ENCODE peak calls at places on chromosomes 2 and 18, in six cellular contexts. One of them, this sample, is unnamed.
A peak's percentile ranks its signal among the peaks of the same experiment; 100 is the strongest.

GRCh38 chr18:20971886-20972267 is 139.7 kb downstream of the ROCK1 start:
- DNase-seq in neural progenitor cell: peak; percentile 6
- DNase-seq in RWPE1: peak; percentile 27
- DNase-seq in fibroblast of the aortic adventitia: peak; percentile 37
- DNase-seq in neural crest cell: no peak
- DNase-seq in AG04449: no peak
- DNase-seq in this sample: peak; percentile 35

GRCh38 chr2:136718273-136718672 is 47.1 kb upstream of the THSD7B start:
- DNase-seq in neural progenitor cell: no peak
- DNase-seq in RWPE1: no peak
- DNase-seq in fibroblast of the aortic adventitia: no peak
- DNase-seq in neural crest cell: no peak
- DNase-seq in AG04449: no peak
- DNase-seq in this sample: no peak

GRCh38 chr2:43430489-43430888 is 165.3 kb downstream of the THADA start:
- DNase-seq in neural progenitor cell: no peak
- DNase-seq in RWPE1: no peak
- DNase-seq in fibroblast of the aortic adventitia: peak; percentile 37
- DNase-seq in neural crest cell: no peak
- DNase-seq in AG04449: no peak
- DNase-seq in this sample: no peak

GRCh38 chr2:112812318-112813042 is 24.1 kb downstream of the IL1B start:
- DNase-seq in neural progenitor cell: no peak
- DNase-seq in RWPE1: peak; percentile 69
- DNase-seq in fibroblast of the aortic adventitia: peak; percentile 62
- DNase-seq in neural crest cell: no peak
- DNase-seq in AG04449: no peak
- DNase-seq in this sample: peak; percentile 77

GRCh38 chr2:96839288-96839874 is 4.4 kb downstream of the ANKRD23 start:
- DNase-seq in neural progenitor cell: no peak
- DNase-seq in RWPE1: no peak
- DNase-seq in fibroblast of the aortic adventitia: no peak
- DNase-seq in neural crest cell: no peak
- DNase-seq in AG04449: no peak
- DNase-seq in this sample: peak; percentile 65

GRCh38 chr2:172225786-172226185 is 123.1 kb upstream of the DLX2 start:
- DNase-seq in neural progenitor cell: no peak
- DNase-seq in RWPE1: no peak
- DNase-seq in fibroblast of the aortic adventitia: no peak
- DNase-seq in neural crest cell: no peak
- DNase-seq in AG04449: no peak
- DNase-seq in this sample: no peak

GRCh38 chr2:169978402-169979017 is 151.3 kb downstream of the UBR3 start:
- DNase-seq in neural progenitor cell: no peak
- DNase-seq in RWPE1: no peak
- DNase-seq in fibroblast of the aortic adventitia: no peak
- DNase-seq in neural crest cell: no peak
- DNase-seq in AG04449: no peak
- DNase-seq in this sample: no peak

GRCh38 chr2:229370484-229370883 is 99.4 kb upstream of the PID1 start:
- DNase-seq in neural progenitor cell: no peak
- DNase-seq in RWPE1: no peak
- DNase-seq in fibroblast of the aortic adventitia: peak; percentile 87
- DNase-seq in neural crest cell: no peak
- DNase-seq in AG04449: no peak
- DNase-seq in this sample: no peak

GRCh38 chr2:174815524-174815923 is 51.3 kb upstream of the CHRNA1 start:
- DNase-seq in neural progenitor cell: no peak
- DNase-seq in RWPE1: no peak
- DNase-seq in fibroblast of the aortic adventitia: no peak
- DNase-seq in neural crest cell: no peak
- DNase-seq in AG04449: no peak
- DNase-seq in this sample: no peak

GRCh38 chr2:157874997-157875719 is 972 bp downstream of the ACVR1 start:
- DNase-seq in neural progenitor cell: peak; percentile 72
- DNase-seq in RWPE1: peak; percentile 57
- DNase-seq in fibroblast of the aortic adventitia: peak; percentile 93
- DNase-seq in neural crest cell: no peak
- DNase-seq in AG04449: peak; percentile 55
- DNase-seq in this sample: no peak

GRCh38 chr18:6731197-6731596 is 1.7 kb downstream of the ARHGAP28 start:
- DNase-seq in neural progenitor cell: peak; percentile 20
- DNase-seq in RWPE1: no peak
- DNase-seq in fibroblast of the aortic adventitia: peak; percentile 54
- DNase-seq in neural crest cell: no peak
- DNase-seq in AG04449: peak; percentile 75
- DNase-seq in this sample: no peak

GRCh38 chr2:127187081-127187775 is 32.9 kb downstream of the CYP27C1 start:
- DNase-seq in neural progenitor cell: no peak
- DNase-seq in RWPE1: no peak
- DNase-seq in fibroblast of the aortic adventitia: no peak
- DNase-seq in neural crest cell: no peak
- DNase-seq in AG04449: no peak
- DNase-seq in this sample: no peak

GRCh38 chr18:22822024-22822423 is 111.1 kb upstream of the RBBP8 start:
- DNase-seq in neural progenitor cell: peak; percentile 58
- DNase-seq in RWPE1: no peak
- DNase-seq in fibroblast of the aortic adventitia: peak; percentile 75
- DNase-seq in neural crest cell: no peak
- DNase-seq in AG04449: no peak
- DNase-seq in this sample: no peak

GRCh38 chr2:109091526-109091925 is 37.5 kb upstream of the SH3RF3 start:
- DNase-seq in neural progenitor cell: no peak
- DNase-seq in RWPE1: no peak
- DNase-seq in fibroblast of the aortic adventitia: no peak
- DNase-seq in neural crest cell: no peak
- DNase-seq in AG04449: no peak
- DNase-seq in this sample: no peak

GRCh38 chr2:216594081-216594480 is 39.1 kb upstream of the IGFBP2 start:
- DNase-seq in neural progenitor cell: no peak
- DNase-seq in RWPE1: no peak
- DNase-seq in fibroblast of the aortic adventitia: no peak
- DNase-seq in neural crest cell: no peak
- DNase-seq in AG04449: no peak
- DNase-seq in this sample: no peak

GRCh38 chr2:216588771-216589363 is 44.4 kb upstream of the IGFBP2 start:
- DNase-seq in neural progenitor cell: no peak
- DNase-seq in RWPE1: no peak
- DNase-seq in fibroblast of the aortic adventitia: no peak
- DNase-seq in neural crest cell: no peak
- DNase-seq in AG04449: no peak
- DNase-seq in this sample: no peak

GRCh38 chr2:216589779-216590178 is 43.4 kb upstream of the IGFBP2 start:
- DNase-seq in neural progenitor cell: no peak
- DNase-seq in RWPE1: no peak
- DNase-seq in fibroblast of the aortic adventitia: no peak
- DNase-seq in neural crest cell: no peak
- DNase-seq in AG04449: no peak
- DNase-seq in this sample: no peak

GRCh38 chr2:216591480-216591879 is 41.7 kb upstream of the IGFBP2 start:
- DNase-seq in neural progenitor cell: no peak
- DNase-seq in RWPE1: no peak
- DNase-seq in fibroblast of the aortic adventitia: no peak
- DNase-seq in neural crest cell: no peak
- DNase-seq in AG04449: no peak
- DNase-seq in this sample: no peak

GRCh38 chr2:216590780-216591179 is 42.4 kb upstream of the IGFBP2 start:
- DNase-seq in neural progenitor cell: no peak
- DNase-seq in RWPE1: no peak
- DNase-seq in fibroblast of the aortic adventitia: peak; percentile 10
- DNase-seq in neural crest cell: no peak
- DNase-seq in AG04449: no peak
- DNase-seq in this sample: no peak
- TF ChIP-seq CTCF in neural progenitor cell: no peak
- TF ChIP-seq CTCF in RWPE1: no peak
- TF ChIP-seq CTCF in fibroblast of the aortic adventitia: no peak
- TF ChIP-seq CTCF in neural crest cell: no peak
- TF ChIP-seq CTCF in AG04449: no peak
- TF ChIP-seq CTCF in this sample: no peak

GRCh38 chr2:209458018-209458979 is 34.5 kb downstream of the MAP2 start:
- DNase-seq in neural progenitor cell: no peak
- DNase-seq in RWPE1: no peak
- DNase-seq in fibroblast of the aortic adventitia: peak; percentile 48
- DNase-seq in neural crest cell: no peak
- DNase-seq in AG04449: no peak
- DNase-seq in this sample: no peak

GRCh38 chr2:209460151-209460761 is 36.4 kb downstream of the MAP2 start:
- DNase-seq in neural progenitor cell: no peak
- DNase-seq in RWPE1: peak; percentile 66
- DNase-seq in fibroblast of the aortic adventitia: no peak
- DNase-seq in neural crest cell: no peak
- DNase-seq in AG04449: no peak
- DNase-seq in this sample: no peak

GRCh38 chr2:209459359-209459758 is 35.5 kb downstream of the MAP2 start:
- DNase-seq in neural progenitor cell: no peak
- DNase-seq in RWPE1: no peak
- DNase-seq in fibroblast of the aortic adventitia: no peak
- DNase-seq in neural crest cell: no peak
- DNase-seq in AG04449: no peak
- DNase-seq in this sample: no peak

GRCh38 chr2:209463835-209464234 is 40.0 kb downstream of the MAP2 start:
- DNase-seq in neural progenitor cell: no peak
- DNase-seq in RWPE1: no peak
- DNase-seq in fibroblast of the aortic adventitia: no peak
- DNase-seq in neural crest cell: no peak
- DNase-seq in AG04449: no peak
- DNase-seq in this sample: no peak

GRCh38 chr2:209463226-209463625 is 39.4 kb downstream of the MAP2 start:
- DNase-seq in neural progenitor cell: no peak
- DNase-seq in RWPE1: no peak
- DNase-seq in fibroblast of the aortic adventitia: no peak
- DNase-seq in neural crest cell: no peak
- DNase-seq in AG04449: no peak
- DNase-seq in this sample: peak; percentile 2
- TF ChIP-seq CTCF in neural progenitor cell: peak; percentile 45
- TF ChIP-seq CTCF in RWPE1: no peak
- TF ChIP-seq CTCF in fibroblast of the aortic adventitia: peak; percentile 43
- TF ChIP-seq CTCF in neural crest cell: peak; percentile 46
- TF ChIP-seq CTCF in AG04449: no peak
- TF ChIP-seq CTCF in this sample: no peak

GRCh38 chr18:54222922-54223567 is 1.4 kb downstream of the MBD2 start:
- DNase-seq in neural progenitor cell: peak; percentile 16
- DNase-seq in RWPE1: peak; percentile 4
- DNase-seq in fibroblast of the aortic adventitia: peak; percentile 2
- DNase-seq in neural crest cell: no peak
- DNase-seq in AG04449: no peak
- DNase-seq in this sample: peak; percentile 91
- TF ChIP-seq CTCF in neural progenitor cell: peak; percentile 23
- TF ChIP-seq CTCF in RWPE1: peak; percentile 50
- TF ChIP-seq CTCF in fibroblast of the aortic adventitia: no peak
- TF ChIP-seq CTCF in neural crest cell: no peak
- TF ChIP-seq CTCF in AG04449: no peak
- TF ChIP-seq CTCF in this sample: peak; percentile 42

GRCh38 chr2:98799375-98800329 is 68.7 kb upstream of the MGAT4A start:
- DNase-seq in neural progenitor cell: no peak
- DNase-seq in RWPE1: no peak
- DNase-seq in fibroblast of the aortic adventitia: no peak
- DNase-seq in neural crest cell: no peak
- DNase-seq in AG04449: no peak
- DNase-seq in this sample: no peak

GRCh38 chr2:98795903-98796676 is 65.2 kb upstream of the MGAT4A start:
- DNase-seq in neural progenitor cell: no peak
- DNase-seq in RWPE1: no peak
- DNase-seq in fibroblast of the aortic adventitia: no peak
- DNase-seq in neural crest cell: no peak
- DNase-seq in AG04449: no peak
- DNase-seq in this sample: no peak

GRCh38 chr2:98795535-98795902 is 64.6 kb upstream of the MGAT4A start:
- DNase-seq in neural progenitor cell: no peak
- DNase-seq in RWPE1: no peak
- DNase-seq in fibroblast of the aortic adventitia: no peak
- DNase-seq in neural crest cell: no peak
- DNase-seq in AG04449: no peak
- DNase-seq in this sample: no peak

GRCh38 chr2:98794214-98794810 is 63.4 kb upstream of the MGAT4A start:
- DNase-seq in neural progenitor cell: no peak
- DNase-seq in RWPE1: no peak
- DNase-seq in fibroblast of the aortic adventitia: peak; percentile 21
- DNase-seq in neural crest cell: no peak
- DNase-seq in AG04449: no peak
- DNase-seq in this sample: no peak

DNA sequence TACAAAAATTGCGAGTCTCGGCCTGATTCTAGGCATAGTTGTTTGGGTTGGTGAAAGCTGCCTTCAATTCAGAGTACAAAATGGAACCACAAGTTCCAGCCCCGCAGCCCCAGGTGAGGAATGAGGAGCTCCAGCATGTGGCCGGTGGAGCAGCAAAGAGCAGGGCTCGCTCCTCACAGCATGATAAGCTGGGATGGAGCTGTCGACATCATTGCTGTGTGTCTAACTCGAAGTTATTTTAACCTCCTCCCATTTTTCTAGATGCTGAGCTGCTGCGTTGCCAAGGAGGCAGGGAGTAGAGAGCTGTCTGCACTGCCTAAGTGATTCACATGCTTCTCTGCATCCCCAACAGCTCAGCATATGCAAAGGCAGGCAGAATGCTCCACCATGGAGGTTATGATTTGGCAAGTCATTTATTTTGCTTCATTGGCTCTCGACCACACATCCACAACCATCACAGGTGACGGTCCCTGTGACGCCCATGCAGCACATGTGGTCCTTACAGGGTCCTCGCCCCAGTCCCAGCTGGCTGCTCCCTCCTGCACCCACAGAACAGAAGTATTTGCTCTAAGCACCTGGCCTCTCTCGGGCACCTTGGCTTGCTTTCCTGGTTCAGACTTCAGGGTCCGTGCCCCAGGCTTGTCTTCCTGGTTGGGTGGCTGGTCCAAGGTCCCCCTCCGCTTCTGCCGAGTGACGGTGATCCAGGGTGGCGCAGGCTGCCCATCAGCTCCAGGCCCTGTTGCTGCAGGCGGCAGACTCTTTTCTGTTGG is 66.0 kb upstream of the MGAT4A start:
- DNase-seq in neural progenitor cell: no peak
- DNase-seq in RWPE1: no peak
- DNase-seq in fibroblast of the aortic adventitia: no peak
- DNase-seq in neural crest cell: no peak
- DNase-seq in AG04449: no peak
- DNase-seq in this sample: no peak
- TF ChIP-seq CTCF in neural progenitor cell: no peak
- TF ChIP-seq CTCF in RWPE1: no peak
- TF ChIP-seq CTCF in fibroblast of the aortic adventitia: no peak
- TF ChIP-seq CTCF in neural crest cell: no peak
- TF ChIP-seq CTCF in AG04449: no peak
- TF ChIP-seq CTCF in this sample: no peak

This sample was measured in GM12865.